ENCODE peak calls at places on chromosomes 11 and 22, in eight cellular contexts. Q, V, A, T, R, N, C and W are unnamed samples.

GRCh38 chr11:69657911-69658605 is 17.1 kb downstream of the LTO1 start:
- DNase-seq in T (no peak), A (peak), N (no peak), C (no peak), R (no peak), V (no peak), Q (no peak), W (no peak)

GRCh38 chr11:69316941-69317340 is 23.0 kb downstream of the MYEOV start:
- DNase-seq in R (peak), A (no peak), Q (no peak), V (no peak), C (peak), T (no peak), N (no peak), W (no peak)

GRCh38 chr22:46465793-46466192 is 71.6 kb downstream of the CELSR1 start:
- DNase-seq in R (no peak), V (no peak), C (no peak), A (no peak), T (no peak), Q (no peak), N (no peak), W (no peak)

GRCh38 chr11:64229090-64229958 is 1.0 kb upstream of the DNAJC4 start:
- DNase-seq in C (no peak), A (no peak), T (no peak), N (no peak), V (no peak), Q (no peak), R (peak), W (no peak)

GRCh38 chr11:73396985-73397384 is 20.8 kb downstream of the RELT start:
- DNase-seq in A (no peak), R (no peak), T (no peak), Q (no peak), V (no peak), C (no peak), N (no peak), W (no peak)

GRCh38 chr11:13207665-13208594 is 69.7 kb upstream of the BMAL1 start:
- DNase-seq in C (no peak), N (no peak), A (peak), T (no peak), Q (no peak), R (no peak), V (no peak), W (no peak)

GRCh38 chr11:34682822-34683221 is 61.9 kb downstream of the EHF start:
- DNase-seq in C (no peak), R (no peak), Q (no peak), N (no peak), V (no peak), T (no peak), A (peak), W (no peak)

GRCh38 chr22:50504245-50505211 is 3.0 kb downstream of the LMF2 start:
- DNase-seq in N (no peak), C (peak), V (no peak), A (no peak), R (no peak), T (no peak), Q (no peak), W (no peak)

GRCh38 chr22:45397806-45398205 is 15.6 kb downstream of the SMC1B start:
- DNase-seq in V (no peak), Q (no peak), A (no peak), R (no peak), N (no peak), T (no peak), C (no peak), W (no peak)

GRCh38 chr11:12410006-12410728 is 32.8 kb downstream of the PARVA start:
- DNase-seq in N (no peak), T (peak), C (no peak), R (no peak), Q (no peak), V (no peak), A (peak), W (no peak)

GRCh38 chr11:111195192-111195591 is 50.3 kb upstream of the POU2AF2 start:
- DNase-seq in R (no peak), A (no peak), V (no peak), Q (no peak), C (no peak), T (no peak), N (no peak), W (no peak)

GRCh38 chr11:62909107-62909894 is 11.9 kb downstream of the CHRM1 start:
- DNase-seq in C (no peak), Q (no peak), V (no peak), R (peak), A (peak), N (peak), T (no peak), W (peak)

GRCh38 chr11:126837581-126837980 is 163.0 kb downstream of the KIRREL3 start:
- DNase-seq in N (no peak), R (no peak), V (no peak), C (no peak), A (no peak), Q (no peak), T (no peak), W (no peak)

GRCh38 chr11:64207247-64208085 is 945 bp downstream of the FERMT3 start:
- DNase-seq in R (peak), C (peak), A (peak), Q (peak), T (peak), V (no peak), N (no peak), W (no peak)

GRCh38 chr11:41039592-41039991 is 419.9 kb downstream of the LRRC4C start:
- DNase-seq in C (no peak), A (no peak), N (no peak), T (no peak), R (no peak), V (no peak), Q (no peak), W (no peak)

GRCh38 chr11:35662649-35663407 is at the start of gene TRIM44:
- DNase-seq in T (peak), A (peak), Q (peak), R (peak), V (peak), N (peak), C (peak), W (no peak)

GRCh38 chr11:124581817-124582216 is 12.0 kb downstream of the OR8A1 start:
- DNase-seq in V (no peak), Q (no peak), N (no peak), A (no peak), T (no peak), C (no peak), R (no peak), W (no peak)

GRCh38 chr11:78662811-78663210 is 88.1 kb upstream of the NARS2 start:
- DNase-seq in C (no peak), Q (peak), R (peak), N (no peak), V (no peak), T (peak), A (no peak), W (no peak)

GRCh38 chr11:113814181-113814580 is 34.6 kb downstream of the CLDN25 start:
- DNase-seq in V (no peak), A (no peak), Q (no peak), N (no peak), C (no peak), R (no peak), T (no peak), W (no peak)

GRCh38 chr22:39459681-39460080 is 2.9 kb downstream of the MGAT3 start:
- DNase-seq in T (no peak), C (no peak), Q (no peak), R (no peak), N (no peak), V (no peak), A (no peak), W (no peak)

GRCh38 chr22:36659762-36660509 is 43.6 kb downstream of the CACNG2 start:
- DNase-seq in V (no peak), T (peak), R (peak), Q (no peak), A (peak), C (peak), N (peak), W (peak)

GRCh38 chr11:69488543-69488940 is 7.1 kb downstream of the LINC01488 start:
- DNase-seq in A (no peak), V (no peak), N (no peak), T (no peak), R (no peak), C (no peak), Q (no peak), W (no peak)

GRCh38 chr11:48006301-48006992 is 26.1 kb downstream of the PTPRJ start:
- DNase-seq in T (no peak), A (no peak), N (no peak), C (no peak), R (peak), Q (no peak), V (peak), W (no peak)

GRCh38 chr11:59807047-59807446 is 3.5 kb downstream of the MRPL16 start:
- DNase-seq in N (no peak), Q (no peak), A (no peak), V (no peak), C (no peak), R (no peak), T (no peak), W (no peak)

GRCh38 chr11:126992804-126993111 is 7.8 kb downstream of the KIRREL3 start:
- DNase-seq in C (no peak), R (no peak), Q (no peak), T (no peak), N (no peak), A (peak), V (no peak), W (no peak)

GRCh38 chr22:25923952-25924351 is 182.0 kb downstream of the MYO18B start:
- DNase-seq in R (no peak), V (no peak), T (no peak), C (no peak), Q (no peak), N (no peak), A (no peak), W (no peak)

GRCh38 chr11:69603978-69604524 is 36.9 kb upstream of the CCND1 start:
- DNase-seq in R (no peak), T (no peak), C (no peak), N (no peak), Q (no peak), A (no peak), V (no peak), W (peak)

GRCh38 chr11:93238956-93239355 is 41.2 kb upstream of the SLC36A4 start:
- DNase-seq in R (no peak), T (no peak), A (no peak), C (no peak), N (no peak), V (no peak), Q (no peak), W (no peak)

GRCh38 chr11:126148317-126148716 is 63.1 kb downstream of the RPUSD4 start:
- DNase-seq in R (no peak), C (no peak), N (no peak), T (no peak), A (no peak), Q (no peak), V (no peak), W (no peak)

GRCh38 chr11:79241842-79242241 is 199.0 kb downstream of the TENM4 start:
- DNase-seq in Q (no peak), T (peak), V (no peak), C (no peak), R (no peak), N (no peak), A (no peak), W (no peak)

GRCh38 chr22:19212302-19212870 is 33.9 kb upstream of the SLC25A1 start:
- DNase-seq in T (no peak), R (no peak), N (no peak), A (no peak), C (no peak), Q (no peak), V (no peak), W (no peak)

GRCh38 chr11:36564376-36565032 is 3.3 kb upstream of the RAG1 start:
- DNase-seq in Q (peak), R (peak), N (peak), V (no peak), T (no peak), A (peak), C (no peak), W (peak)

GRCh38 chr11:36453678-36454077 is 56.4 kb downstream of the TRAF6 start:
- DNase-seq in T (no peak), Q (peak), C (no peak), R (no peak), V (no peak), N (no peak), A (no peak), W (no peak)

GRCh38 chr11:42410251-42410956 is 901.4 kb upstream of the API5 start:
- DNase-seq in N (no peak), V (no peak), Q (no peak), A (peak), R (no peak), C (no peak), T (no peak), W (no peak)

GRCh38 chr11:42407379-42407778 is 904.4 kb upstream of the API5 start:
- DNase-seq in A (no peak), T (no peak), C (peak), R (no peak), N (no peak), V (no peak), Q (no peak), W (peak)
- TF ChIP-seq CTCF in A (no peak), T (no peak), C (no peak), R (no peak), N (no peak), V (no peak), Q (no peak), W (peak)

DNA sequence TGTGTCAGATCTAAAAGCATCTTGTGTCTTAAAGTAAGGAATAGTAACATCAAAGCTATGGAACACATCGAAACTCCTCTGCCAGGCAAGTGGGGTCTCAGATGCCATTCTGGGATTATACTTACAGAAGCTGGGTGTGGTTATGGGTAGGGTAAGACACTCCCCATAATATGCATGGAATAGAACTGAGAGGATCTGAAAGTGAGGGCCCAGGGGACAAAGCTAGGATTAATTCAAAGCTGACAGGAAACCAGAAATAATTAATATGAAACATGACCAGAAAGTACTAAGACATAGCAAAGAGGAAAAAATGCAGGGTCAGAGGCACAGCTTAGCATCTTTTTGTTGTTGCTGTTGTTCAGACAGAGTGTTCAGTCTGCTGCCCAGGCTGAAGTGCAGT is 40.2 kb upstream of the EED start:
- DNase-seq in Q (no peak), V (no peak), R (no peak), A (no peak), C (no peak), T (no peak), N (no peak), W (no peak)
- H3K4me3 ChIP-seq in Q (no peak), V (no peak), R (no peak), A (no peak), C (no peak), T (no peak), N (no peak), W (no peak)

GRCh38 chr11:61172353-61172752 is 11.1 kb upstream of the VPS37C start:
- DNase-seq in R (peak), V (no peak), A (no peak), Q (no peak), N (no peak), T (no peak), C (peak), W (no peak)

GRCh38 chr11:61174949-61175348 is 13.7 kb upstream of the VPS37C start:
- DNase-seq in R (peak), N (no peak), T (no peak), V (no peak), A (no peak), C (no peak), Q (no peak), W (no peak)

GRCh38 chr11:61174275-61174674 is 13.0 kb upstream of the VPS37C start:
- DNase-seq in C (no peak), Q (no peak), R (peak), V (no peak), T (no peak), N (no peak), A (no peak), W (no peak)

GRCh38 chr11:61172888-61173287 is 11.7 kb upstream of the VPS37C start:
- DNase-seq in V (no peak), T (no peak), N (no peak), R (peak), A (no peak), C (no peak), Q (no peak), W (no peak)

DNA sequence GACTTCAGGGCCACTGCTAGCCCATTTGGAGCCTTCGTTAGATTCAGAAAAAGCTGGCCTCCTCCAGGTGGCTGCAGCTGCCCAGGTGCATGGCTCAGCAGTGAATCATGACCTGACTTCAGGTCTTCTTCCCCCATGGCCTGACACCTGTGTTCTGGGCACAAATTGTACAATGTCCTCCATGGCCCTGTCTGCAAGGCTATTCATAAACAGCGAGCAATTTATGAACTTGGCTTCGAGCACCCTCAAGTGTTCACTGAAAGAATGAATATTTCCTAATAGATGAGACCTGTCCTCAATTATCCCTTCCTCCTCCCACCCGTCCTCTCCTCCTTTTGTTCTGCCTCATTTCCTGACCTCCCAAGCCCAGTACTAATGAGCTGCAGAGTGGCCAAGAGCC is 12.2 kb upstream of the VPS37C start:
- DNase-seq in C (no peak), T (no peak), Q (no peak), A (peak), R (peak), N (no peak), V (no peak), W (peak)
- TF ChIP-seq CTCF in C (no peak), T (no peak), Q (no peak), A (peak), R (no peak), N (peak), V (peak), W (peak)

DNA sequence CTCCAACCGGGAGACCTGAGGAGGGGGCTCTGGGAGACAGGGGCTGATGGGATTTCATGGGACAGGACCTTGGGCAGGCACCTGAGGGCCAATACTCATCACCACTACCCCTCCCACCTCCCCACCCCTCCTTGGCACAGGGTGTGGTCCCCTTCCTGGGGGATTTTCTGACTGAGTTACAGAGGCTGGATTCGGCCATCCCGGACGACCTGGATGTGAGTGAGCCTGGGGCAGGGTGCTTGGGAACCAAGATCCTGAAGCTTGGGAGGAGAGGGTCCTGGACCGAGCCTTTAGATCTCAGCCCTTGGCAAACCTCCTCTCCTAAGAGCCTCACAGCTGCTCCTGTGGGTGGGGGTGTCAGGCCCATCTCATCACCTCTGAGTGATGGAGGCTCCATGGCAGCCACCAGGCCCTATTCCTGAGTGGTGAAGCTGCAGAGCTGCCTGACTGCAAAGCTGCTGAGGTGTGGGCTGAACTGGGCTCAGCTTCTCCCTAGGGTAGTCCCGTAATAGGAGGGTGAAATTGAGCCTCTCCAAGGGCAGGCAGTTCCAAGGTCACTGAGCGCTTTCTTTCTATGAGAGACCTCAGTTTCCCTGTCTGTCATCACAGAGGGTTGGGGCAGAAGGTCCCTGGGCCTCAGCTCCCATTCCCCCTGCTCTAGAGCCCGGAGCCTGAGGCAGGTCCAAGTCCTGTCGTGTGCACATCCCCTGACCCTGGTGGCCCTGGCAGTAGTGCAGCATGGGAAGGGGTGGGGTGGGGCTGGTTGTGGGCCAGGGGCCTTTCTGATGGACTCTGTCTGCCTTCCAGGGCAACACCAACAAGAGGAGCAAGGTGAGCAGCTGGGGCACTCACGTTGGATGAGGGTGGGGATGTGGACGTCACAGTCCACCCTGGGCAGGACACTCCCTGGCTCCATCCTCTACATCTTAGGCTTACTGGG is 6.5 kb downstream of the RGL4 start:
- DNase-seq in R (peak), A (no peak), V (no peak), Q (no peak), N (no peak), C (no peak), T (no peak), W (no peak)
- H3K4me3 ChIP-seq in R (no peak), A (no peak), V (no peak), Q (peak), N (no peak), C (no peak), T (no peak), W (no peak)

DNA sequence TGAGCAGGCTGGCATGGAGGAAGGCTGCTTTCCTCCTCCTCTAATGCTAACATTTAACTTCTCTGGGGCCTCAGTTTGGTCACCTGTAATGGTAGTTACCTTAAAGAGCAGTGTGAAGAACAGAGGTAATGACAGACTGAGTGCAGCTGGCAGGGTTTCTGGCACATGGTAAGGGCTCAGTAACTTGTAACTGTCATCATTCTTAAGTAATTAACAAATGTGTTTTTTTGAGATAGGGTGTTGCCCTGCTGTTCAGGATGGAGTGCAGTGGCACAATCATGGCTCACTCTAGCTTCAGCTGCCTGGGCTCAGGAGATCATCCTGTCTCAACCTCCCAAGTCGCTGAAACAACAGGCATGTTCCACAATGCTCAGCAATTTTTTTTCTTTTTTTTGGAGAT is 242.0 kb upstream of the SYN3 start:
- DNase-seq in R (no peak), N (no peak), C (no peak), V (no peak), Q (no peak), A (no peak), T (no peak), W (no peak)
- TF ChIP-seq CTCF in R (no peak), N (no peak), C (no peak), V (no peak), Q (no peak), A (no peak), T (no peak), W (no peak)

DNA sequence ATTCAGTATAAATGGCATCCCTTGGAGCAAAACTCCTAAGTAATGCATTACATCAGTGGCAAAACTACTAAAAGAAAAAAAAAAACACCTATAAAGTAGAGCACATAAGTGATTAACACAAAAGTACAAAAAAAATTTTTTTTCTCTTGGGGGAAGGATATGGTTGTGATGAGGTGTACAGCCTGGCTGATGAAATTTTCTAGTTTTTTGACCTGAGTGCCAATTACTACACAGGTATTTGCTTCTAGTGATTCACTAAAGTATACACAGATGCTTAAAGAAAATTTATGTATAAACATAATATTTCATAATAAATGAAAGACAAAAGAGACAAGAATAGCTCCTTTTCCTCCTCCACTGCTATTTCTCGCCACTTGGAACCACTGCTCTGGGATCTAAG is 71.8 kb upstream of the APOA1 start:
- DNase-seq in V (no peak), Q (no peak), T (no peak), A (no peak), R (no peak), C (no peak), N (no peak), W (no peak)
- H3K4me3 ChIP-seq in V (no peak), Q (no peak), T (no peak), A (no peak), R (no peak), C (no peak), N (no peak), W (no peak)